ENCODE peak calls at places on chromosomes 12 and 14, in five cellular contexts. Y, H, S, N and E are unnamed samples.
A peak's percentile ranks its signal among the peaks of the same experiment; 100 is the strongest.

GRCh38 chr12:6552140-6552551 is 3.7 kb downstream of the IFFO1 start:
- DNase-seq in N (no peak), Y (no peak), S (no peak), H (peak; percentile 25), E (no peak)

GRCh38 chr14:65502676-65503124 is 90.2 kb downstream of the FUT8 start:
- DNase-seq in N (no peak), H (no peak), S (no peak), Y (no peak), E (no peak)

GRCh38 chr14:96164861-96165490 is 39.7 kb upstream of the BDKRB2 start:
- DNase-seq in N (no peak), S (peak; percentile 22), H (no peak), Y (no peak), E (no peak)

GRCh38 chr12:94618995-94619695 is 31.2 kb downstream of the TMCC3 start:
- DNase-seq in H (no peak), N (no peak), Y (no peak), S (no peak), E (no peak)

GRCh38 chr12:95956557-95957145 is 13.5 kb downstream of the AMDHD1 start:
- DNase-seq in Y (no peak), S (peak; percentile 74), H (no peak), N (no peak), E (no peak)

GRCh38 chr12:95663525-95663924 is 112.2 kb upstream of the USP44 start:
- DNase-seq in H (no peak), N (no peak), Y (no peak), S (no peak), E (no peak)

GRCh38 chr12:119775246-119775895 is 101.7 kb downstream of the CIT start:
- DNase-seq in N (no peak), Y (no peak), H (no peak), S (no peak), E (no peak)

GRCh38 chr14:98798099-98798498 is 473.9 kb downstream of the BCL11B start:
- DNase-seq in H (no peak), Y (no peak), N (no peak), S (no peak), E (no peak)

GRCh38 chr14:92973265-92973797 is 50.4 kb downstream of the CHGA start:
- DNase-seq in Y (no peak), N (peak; percentile 66), S (peak; percentile 81), H (peak; percentile 84), E (peak; percentile 92)

GRCh38 chr14:96502621-96503251 is 554 bp downstream of the PAPOLA start:
- DNase-seq in Y (no peak), N (peak; percentile 67), H (peak; percentile 45), S (no peak), E (peak; percentile 73)

GRCh38 chr12:47249719-47250506 is 170.2 kb upstream of the AMIGO2 start:
- DNase-seq in Y (no peak), H (no peak), S (no peak), N (no peak), E (no peak)

GRCh38 chr12:26740991-26741390 is 92.0 kb downstream of the ITPR2 start:
- DNase-seq in N (no peak), H (no peak), S (no peak), Y (no peak), E (no peak)

GRCh38 chr12:27151479-27151878 is 69.1 kb upstream of the C12orf71 start:
- DNase-seq in S (no peak), N (no peak), H (no peak), Y (no peak), E (no peak)

GRCh38 chr12:131853832-131854797 is 25.9 kb downstream of the MMP17 start:
- DNase-seq in S (peak; percentile 46), N (no peak), H (no peak), Y (no peak), E (no peak)

GRCh38 chr12:124184456-124184855 is 110.4 kb upstream of the RFLNA start:
- DNase-seq in Y (no peak), S (peak; percentile 53), N (no peak), H (no peak), E (no peak)

GRCh38 chr12:124338876-124339603 is 44.1 kb downstream of the RFLNA start:
- DNase-seq in Y (no peak), H (no peak), N (no peak), S (no peak), E (no peak)

GRCh38 chr12:121580959-121581680 is at the start of gene KDM2B:
- DNase-seq in S (peak; percentile 71), H (peak; percentile 57), Y (no peak), N (no peak), E (no peak)

GRCh38 chr12:122349078-122349477 is 73.4 kb downstream of the CLIP1 start:
- DNase-seq in S (no peak), N (no peak), Y (no peak), H (no peak), E (no peak)

GRCh38 chr12:51323317-51323960 is 535 bp downstream of the BIN2 start:
- DNase-seq in S (no peak), H (no peak), Y (no peak), N (peak; percentile 66), E (no peak)

GRCh38 chr14:99775351-99775750 is 17.9 kb upstream of the EML1 start:
- DNase-seq in H (no peak), Y (no peak), S (no peak), N (no peak), E (no peak)

GRCh38 chr12:106013941-106014340 is 124.8 kb downstream of the NUAK1 start:
- DNase-seq in H (no peak), Y (no peak), S (no peak), N (no peak), E (no peak)

GRCh38 chr12:2284321-2284813 is 231.6 kb downstream of the CACNA1C start:
- DNase-seq in Y (no peak), H (no peak), S (no peak), N (no peak), E (no peak)

GRCh38 chr12:50050410-50051280 is 6.8 kb upstream of the ASIC1 start:
- DNase-seq in S (peak; percentile 87), N (no peak), Y (no peak), H (no peak), E (peak; percentile 67)

GRCh38 chr14:74569826-74570591 is 42.0 kb downstream of the LTBP2 start:
- DNase-seq in S (no peak), Y (no peak), N (no peak), H (no peak), E (no peak)